ENCODE peak calls at places on chromosomes 12 and 14, in eight cellular contexts. U, X, O, A, Z, I, K and B are unnamed samples.

GRCh38 chr12:40615590-40615989 is 76.6 kb upstream of the CNTN1 start:
- DNase-seq in U (no peak), X (no peak), O (no peak), A (no peak), Z (no peak), I (no peak), K (no peak), B (no peak)

GRCh38 chr14:99503848-99504453 is 22.7 kb downstream of the CCNK start:
- DNase-seq in U (no peak), X (no peak), O (no peak), A (no peak), Z (no peak), I (no peak), K (no peak), B (no peak)

GRCh38 chr12:65986047-65986446 is 144.5 kb downstream of the LLPH start:
- DNase-seq in U (no peak), X (peak), O (no peak), A (no peak), Z (no peak), I (no peak), K (no peak), B (no peak)

GRCh38 chr14:32073537-32074189 is 3.4 kb upstream of the ARHGAP5 start:
- DNase-seq in U (no peak), X (peak), O (peak), A (peak), Z (peak), I (no peak), K (peak), B (no peak)

GRCh38 chr12:24879644-24880043 is 69.3 kb downstream of the BCAT1 start:
- DNase-seq in U (no peak), X (peak), O (no peak), A (no peak), Z (no peak), I (no peak), K (no peak), B (no peak)

GRCh38 chr12:70609203-70609602 is 28.0 kb downstream of the PTPRB start:
- DNase-seq in U (no peak), X (no peak), O (peak), A (no peak), Z (no peak), I (no peak), K (no peak), B (no peak)

GRCh38 chr12:22729898-22730443 is 105.0 kb downstream of the ETNK1 start:
- DNase-seq in U (no peak), X (peak), O (no peak), A (peak), Z (peak), I (no peak), K (no peak), B (no peak)

GRCh38 chr12:132285991-132286681 is 43.3 kb downstream of the GALNT9 start:
- DNase-seq in U (no peak), X (peak), O (peak), A (peak), Z (no peak), I (no peak), K (peak), B (no peak)

GRCh38 chr12:127054531-127054930 is 1212.4 kb upstream of the TMEM132C start:
- DNase-seq in U (no peak), X (peak), O (no peak), A (peak), Z (peak), I (no peak), K (no peak), B (no peak)

GRCh38 chr14:25607095-25607657 is 557.2 kb upstream of the STXBP6 start:
- DNase-seq in U (no peak), X (no peak), O (no peak), A (no peak), Z (no peak), I (no peak), K (no peak), B (no peak)

GRCh38 chr14:71523630-71524320 is 408.5 kb upstream of the RGS6 start:
- DNase-seq in U (no peak), X (no peak), O (no peak), A (peak), Z (no peak), I (no peak), K (no peak), B (no peak)

GRCh38 chr14:103546651-103547454 is 15.6 kb downstream of the BAG5 start:
- DNase-seq in U (no peak), X (peak), O (peak), A (peak), Z (peak), I (no peak), K (peak), B (no peak)

GRCh38 chr14:59529189-59529588 is 44.9 kb downstream of the JKAMP start:
- DNase-seq in U (no peak), X (no peak), O (peak), A (no peak), Z (no peak), I (no peak), K (no peak), B (no peak)

GRCh38 chr14:92726135-92726932 is 22.1 kb downstream of the LGMN start:
- DNase-seq in U (no peak), X (peak), O (peak), A (peak), Z (peak), I (peak), K (peak), B (peak)

GRCh38 chr14:68109132-68109531 is 289.6 kb downstream of the RAD51B start:
- DNase-seq in U (no peak), X (peak), O (peak), A (no peak), Z (no peak), I (no peak), K (no peak), B (no peak)

GRCh38 chr14:99707420-99707819 is 23.3 kb downstream of the CYP46A1 start:
- DNase-seq in U (no peak), X (no peak), O (no peak), A (no peak), Z (no peak), I (peak), K (no peak), B (no peak)

GRCh38 chr12:110373025-110373876 is 30.3 kb downstream of the ANAPC7 start:
- DNase-seq in U (no peak), X (no peak), O (no peak), A (no peak), Z (peak), I (peak), K (no peak), B (no peak)

GRCh38 chr14:73802431-73803188 is 49.0 kb upstream of the PTGR2 start:
- DNase-seq in U (no peak), X (no peak), O (peak), A (no peak), Z (peak), I (no peak), K (peak), B (no peak)

GRCh38 chr12:59839514-59839913 is 243.7 kb downstream of the SLC16A7 start:
- DNase-seq in U (no peak), X (peak), O (no peak), A (no peak), Z (peak), I (no peak), K (no peak), B (no peak)
- H3K4me3 ChIP-seq in U (no peak), X (no peak), O (no peak), A (no peak), Z (no peak), I (no peak), K (no peak), B (no peak)

GRCh38 chr12:54214553-54215374 is 26.0 kb upstream of the SMUG1 start:
- DNase-seq in U (peak), X (peak), O (peak), A (peak), Z (peak), I (peak), K (peak), B (no peak)
- H3K4me3 ChIP-seq in U (peak), X (peak), O (no peak), A (no peak), Z (peak), I (no peak), K (peak), B (no peak)

GRCh38 chr14:39505812-39506211 is 73.6 kb upstream of the FBXO33 start:
- DNase-seq in U (no peak), X (no peak), O (no peak), A (no peak), Z (no peak), I (no peak), K (no peak), B (no peak)
- H3K4me3 ChIP-seq in U (no peak), X (no peak), O (no peak), A (no peak), Z (no peak), I (no peak), K (no peak), B (no peak)

DNA sequence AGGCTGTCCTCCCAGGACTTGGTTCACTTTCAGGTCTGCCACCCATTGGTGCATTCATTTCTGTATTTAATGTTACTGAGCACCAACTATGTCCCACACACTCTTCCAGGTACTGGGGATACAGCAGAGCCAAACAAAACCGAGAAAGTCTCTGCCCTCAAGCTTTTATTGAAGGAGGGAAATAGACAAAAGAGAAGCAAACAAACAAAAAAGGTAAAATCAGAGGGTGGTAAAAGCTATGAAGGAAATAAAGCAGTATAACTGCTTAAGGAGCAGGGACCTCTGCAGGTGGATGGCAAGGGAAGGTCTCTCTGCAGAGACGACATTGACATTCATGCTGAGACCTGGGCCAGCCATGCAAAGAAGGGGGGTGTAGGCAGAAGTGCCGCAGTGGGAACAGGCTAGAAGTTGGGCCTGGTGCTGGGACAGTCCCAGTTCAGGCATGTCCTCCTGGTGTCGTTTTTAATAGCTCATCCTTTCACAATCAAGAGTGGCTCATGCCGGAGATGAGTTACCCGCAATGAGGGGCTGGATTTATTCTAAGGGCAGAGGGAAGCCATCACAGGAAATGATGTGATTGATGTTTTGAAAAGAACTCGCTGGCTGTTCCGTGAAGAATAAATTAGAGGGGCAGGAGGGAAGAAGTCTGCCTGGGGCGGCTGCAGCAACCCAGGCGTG is 72.8 kb downstream of the IRF2BPL start:
- DNase-seq in U (no peak), X (peak), O (no peak), A (peak), Z (peak), I (no peak), K (no peak), B (peak)
- H3K4me3 ChIP-seq in U (peak), X (peak), O (no peak), A (no peak), Z (no peak), I (no peak), K (peak), B (peak)